ENCODE peak calls at places on chromosomes 4 and X, in nine cellular contexts. H is GM23248, P is hepatocyte, W is OCI-LY7, N is neural progenitor cell, K is SK-N-SH, I is MM.1S, T is HCT116, O is GM23338. E is an unnamed sample.

GRCh38 chr4:65089666-65090065 is 580.6 kb downstream of the EPHA5 start:
- DNase-seq in H (peak), P (peak), W (no peak), N (peak), K (no peak), I (peak), T (no peak), O (no peak), E (peak)

GRCh38 chrX:22081475-22082092 is 49.5 kb downstream of the PHEX start:
- DNase-seq in H (peak), P (peak), W (peak), N (peak), K (peak), I (peak), T (peak), O (peak), E (peak)

GRCh38 chr4:66554844-66555243 is 884.6 kb upstream of the EPHA5 start:
- DNase-seq in H (no peak), P (no peak), W (no peak), N (no peak), K (no peak), I (no peak), T (no peak), O (no peak), E (peak)

GRCh38 chr4:85243857-85244256 is 231.1 kb upstream of the ARHGAP24 start:
- DNase-seq in H (no peak), P (no peak), W (no peak), N (peak), K (peak), I (no peak), T (no peak), O (peak), E (peak)

GRCh38 chr4:112739442-112739841 is 102.5 kb downstream of the LARP7 start:
- DNase-seq in H (no peak), P (no peak), W (no peak), N (no peak), K (no peak), I (no peak), T (no peak), O (no peak), E (no peak)

GRCh38 chrX:25754399-25754798 is 383.7 kb upstream of the MAGEB18 start:
- DNase-seq in H (no peak), P (no peak), W (no peak), N (no peak), K (no peak), I (no peak), T (no peak), O (peak), E (no peak)

GRCh38 chr4:162456106-162456505 is 292.3 kb upstream of the FSTL5 start:
- DNase-seq in H (no peak), P (no peak), W (no peak), N (no peak), K (no peak), I (no peak), T (no peak), O (no peak), E (peak)

GRCh38 chr4:51836531-51836930 is 6.4 kb upstream of the DCUN1D4 start:
- DNase-seq in H (peak), P (no peak), W (no peak), N (no peak), K (peak), I (no peak), T (no peak), O (no peak), E (peak)

GRCh38 chrX:130786030-130786429 is 117.0 kb downstream of the ENOX2 start:
- DNase-seq in H (no peak), P (no peak), W (no peak), N (no peak), K (no peak), I (no peak), T (no peak), O (no peak), E (no peak)

GRCh38 chr4:72984351-72984750 is 85.2 kb downstream of the COX18 start:
- DNase-seq in H (no peak), P (no peak), W (no peak), N (no peak), K (no peak), I (peak), T (no peak), O (no peak), E (no peak)

GRCh38 chrX:41733939-41734338 is 10.0 kb downstream of the GPR82 start:
- DNase-seq in H (no peak), P (no peak), W (peak), N (no peak), K (no peak), I (peak), T (no peak), O (no peak), E (no peak)

GRCh38 chr4:171517883-171518282 is 295.3 kb upstream of the GALNTL6 start:
- DNase-seq in H (no peak), P (no peak), W (no peak), N (no peak), K (no peak), I (no peak), T (no peak), O (no peak), E (no peak)

GRCh38 chr4:170089274-170089742 is 448 bp downstream of the AADAT start:
- DNase-seq in H (peak), P (peak), W (no peak), N (peak), K (peak), I (no peak), T (no peak), O (peak), E (peak)
- TF ChIP-seq EZH2phosphoT487 in H (no peak), P (no peak), W (no peak), N (no peak), K (no peak), I (no peak), T (no peak), O (no peak), E (no peak)

GRCh38 chrX:115372026-115372610 is 82.6 kb downstream of the LUZP4 start:
- DNase-seq in H (peak), P (peak), W (no peak), N (peak), K (no peak), I (no peak), T (peak), O (peak), E (peak)
- H3K4me2 ChIP-seq in H (peak), P (peak), W (no peak), N (peak), K (no peak), I (no peak), T (peak), O (peak), E (peak)

DNA sequence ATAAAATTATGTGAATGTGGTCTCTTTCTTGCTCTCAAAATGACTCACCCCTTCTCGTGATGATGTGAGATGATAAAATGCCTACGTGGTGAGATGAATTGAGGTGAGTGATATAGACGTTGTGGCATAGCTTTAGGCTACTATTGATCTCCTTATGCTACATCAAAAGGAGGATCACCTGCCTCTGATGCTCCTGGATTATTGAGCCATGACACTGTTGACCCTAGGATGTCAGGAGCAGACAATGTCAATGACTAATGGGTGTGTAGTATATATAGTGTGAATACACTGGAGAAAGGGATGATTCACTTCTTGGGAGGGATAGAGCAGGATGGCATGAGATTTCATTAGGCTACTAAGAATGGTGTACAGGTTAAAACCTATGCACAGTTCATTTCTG is 210.7 kb upstream of the PRPS2 start:
- DNase-seq in H (no peak), P (no peak), W (no peak), N (no peak), K (no peak), I (no peak), T (no peak), O (no peak), E (peak)
- TF ChIP-seq EZH2phosphoT487 in H (no peak), P (no peak), W (no peak), N (no peak), K (no peak), I (no peak), T (no peak), O (no peak), E (no peak)

DNA sequence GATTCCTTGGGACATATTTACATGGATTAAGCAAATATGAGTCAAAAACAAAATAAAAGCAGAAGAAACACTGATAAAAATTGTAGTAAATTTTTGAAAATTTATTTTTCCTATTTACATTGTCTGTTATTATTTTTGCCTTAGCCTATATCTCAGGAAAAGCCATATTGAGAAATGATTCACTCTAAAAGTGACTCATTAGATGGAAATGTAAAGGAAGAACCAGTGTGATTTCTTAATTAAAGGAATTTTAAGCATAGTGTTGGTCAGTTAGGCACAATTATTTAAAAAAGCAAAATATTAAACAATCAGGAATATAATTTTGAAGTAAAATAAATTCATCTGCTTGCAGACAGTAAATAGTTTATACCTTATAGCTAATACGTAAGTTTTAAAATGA is 167.4 kb upstream of the NAP1L5 start:
- DNase-seq in H (peak), P (no peak), W (no peak), N (no peak), K (no peak), I (no peak), T (no peak), O (no peak), E (peak)
- H3K4me2 ChIP-seq in H (no peak), P (no peak), W (no peak), N (no peak), K (no peak), I (no peak), T (no peak), O (no peak), E (peak)

GRCh38 chr4:23368081-23368697 is 521.7 kb downstream of the PPARGC1A start:
- DNase-seq in H (no peak), P (peak), W (no peak), N (peak), K (peak), I (no peak), T (no peak), O (peak), E (peak)
- TF ChIP-seq EZH2phosphoT487 in H (no peak), P (no peak), W (no peak), N (no peak), K (no peak), I (no peak), T (no peak), O (no peak), E (no peak)

DNA sequence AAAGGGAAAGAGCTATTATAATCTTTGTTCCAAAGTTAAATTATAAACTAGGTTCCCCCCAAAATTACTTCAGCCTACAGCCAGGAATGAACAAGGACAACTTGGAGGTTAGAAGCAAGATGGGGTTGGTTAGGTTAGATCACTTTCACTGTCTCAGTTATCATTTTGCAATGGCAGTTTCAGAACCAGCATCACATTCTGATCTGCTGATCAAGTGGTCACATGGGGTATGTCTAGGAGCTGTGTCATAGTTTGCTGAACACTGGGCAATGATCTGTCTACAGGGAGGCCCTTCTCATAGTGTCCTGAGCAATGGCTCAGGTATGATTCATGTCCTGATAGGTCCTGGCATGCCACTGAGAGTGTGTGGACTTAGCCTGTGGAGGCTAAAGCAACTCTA is 41.6 kb upstream of the XIAP start:
- DNase-seq in H (peak), P (peak), W (no peak), N (no peak), K (no peak), I (no peak), T (no peak), O (no peak), E (peak)
- H3K4me2 ChIP-seq in H (no peak), P (no peak), W (no peak), N (no peak), K (no peak), I (no peak), T (peak), O (no peak), E (peak)

GRCh38 chr4:156764145-156764544 is 207.5 kb downstream of the PDGFC start:
- DNase-seq in H (peak), P (no peak), W (no peak), N (no peak), K (no peak), I (no peak), T (no peak), O (no peak), E (no peak)

GRCh38 chr4:156764846-156765245 is 206.8 kb downstream of the PDGFC start:
- DNase-seq in H (no peak), P (no peak), W (no peak), N (no peak), K (no peak), I (no peak), T (no peak), O (no peak), E (no peak)

GRCh38 chr4:156765277-156765676 is 206.3 kb downstream of the PDGFC start:
- DNase-seq in H (no peak), P (no peak), W (no peak), N (no peak), K (no peak), I (no peak), T (no peak), O (no peak), E (no peak)

GRCh38 chr4:156763511-156763910 is 208.1 kb downstream of the PDGFC start:
- DNase-seq in H (no peak), P (no peak), W (no peak), N (no peak), K (peak), I (no peak), T (no peak), O (no peak), E (no peak)

DNA sequence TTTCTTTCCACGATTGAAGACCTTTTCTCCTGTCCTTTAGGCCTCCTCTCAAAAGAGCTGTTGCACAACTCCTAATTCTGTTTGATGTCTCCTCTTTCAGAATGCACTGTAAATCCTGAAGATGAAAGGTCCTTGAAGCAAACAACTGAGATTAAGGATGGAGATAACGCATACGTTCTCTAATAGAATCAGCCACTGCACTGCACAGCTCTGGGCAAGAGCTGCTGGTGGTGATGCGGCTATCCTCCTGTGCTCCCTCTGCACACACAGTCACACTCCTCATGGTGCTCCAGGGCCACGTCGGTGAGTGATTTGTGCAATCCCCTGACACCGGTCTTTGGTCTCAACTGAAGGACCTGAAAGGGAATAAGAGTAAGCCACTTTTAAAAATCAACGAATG is 208.7 kb downstream of the PDGFC start:
- DNase-seq in H (no peak), P (no peak), W (no peak), N (no peak), K (no peak), I (no peak), T (no peak), O (no peak), E (no peak)
- TF ChIP-seq EZH2phosphoT487 in H (no peak), P (no peak), W (no peak), N (no peak), K (no peak), I (no peak), T (no peak), O (no peak), E (no peak)

GRCh38 chr4:70994069-70994366 is 569 bp downstream of the DCK start:
- DNase-seq in H (no peak), P (peak), W (no peak), N (no peak), K (no peak), I (peak), T (no peak), O (peak), E (no peak)

GRCh38 chr4:70993181-70994068 is at the start of gene DCK:
- DNase-seq in H (peak), P (peak), W (peak), N (peak), K (peak), I (peak), T (peak), O (peak), E (peak)

GRCh38 chr4:70994387-70995099 is 1.1 kb downstream of the DCK start:
- DNase-seq in H (no peak), P (no peak), W (peak), N (no peak), K (no peak), I (peak), T (no peak), O (no peak), E (no peak)

GRCh38 chr4:70996014-70996353 is 2.5 kb downstream of the DCK start:
- DNase-seq in H (peak), P (no peak), W (peak), N (no peak), K (no peak), I (no peak), T (no peak), O (no peak), E (no peak)

DNA sequence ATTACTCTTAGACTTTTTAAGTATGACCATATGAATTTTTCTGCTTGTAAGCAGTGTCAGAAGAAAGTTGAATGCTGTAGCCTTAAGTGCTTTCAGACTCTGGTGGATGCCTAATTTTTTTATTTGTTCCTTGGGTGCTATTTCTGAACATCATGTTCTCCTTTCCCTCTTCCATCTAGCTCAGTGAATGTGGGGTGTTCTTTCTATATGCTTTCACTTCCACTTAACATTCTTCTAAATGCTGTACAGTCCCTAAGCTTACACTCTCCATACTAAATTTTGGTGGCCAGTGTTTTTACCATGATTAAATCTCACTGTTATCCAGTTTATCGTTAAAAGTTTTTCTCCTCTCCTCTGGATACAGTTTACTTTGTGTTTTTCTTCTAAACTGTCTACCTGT is 3.6 kb downstream of the DCK start:
- DNase-seq in H (no peak), P (no peak), W (peak), N (no peak), K (no peak), I (no peak), T (no peak), O (no peak), E (no peak)
- H3K4me2 ChIP-seq in H (peak), P (no peak), W (peak), N (peak), K (peak), I (peak), T (no peak), O (peak), E (peak)

GRCh38 chr4:186728631-186729271 is 5.1 kb upstream of the FAT1 start:
- DNase-seq in H (peak), P (no peak), W (no peak), N (peak), K (no peak), I (no peak), T (peak), O (peak), E (peak)

GRCh38 chr4:186726440-186727148 is 2.9 kb upstream of the FAT1 start:
- DNase-seq in H (peak), P (peak), W (no peak), N (peak), K (peak), I (peak), T (peak), O (peak), E (peak)

GRCh38 chr4:186727149-186727976 is 3.7 kb upstream of the FAT1 start:
- DNase-seq in H (peak), P (no peak), W (no peak), N (peak), K (no peak), I (no peak), T (no peak), O (peak), E (peak)

GRCh38 chr4:186729856-186730255 is 6.2 kb upstream of the FAT1 start:
- DNase-seq in H (no peak), P (no peak), W (no peak), N (no peak), K (no peak), I (no peak), T (no peak), O (no peak), E (peak)

DNA sequence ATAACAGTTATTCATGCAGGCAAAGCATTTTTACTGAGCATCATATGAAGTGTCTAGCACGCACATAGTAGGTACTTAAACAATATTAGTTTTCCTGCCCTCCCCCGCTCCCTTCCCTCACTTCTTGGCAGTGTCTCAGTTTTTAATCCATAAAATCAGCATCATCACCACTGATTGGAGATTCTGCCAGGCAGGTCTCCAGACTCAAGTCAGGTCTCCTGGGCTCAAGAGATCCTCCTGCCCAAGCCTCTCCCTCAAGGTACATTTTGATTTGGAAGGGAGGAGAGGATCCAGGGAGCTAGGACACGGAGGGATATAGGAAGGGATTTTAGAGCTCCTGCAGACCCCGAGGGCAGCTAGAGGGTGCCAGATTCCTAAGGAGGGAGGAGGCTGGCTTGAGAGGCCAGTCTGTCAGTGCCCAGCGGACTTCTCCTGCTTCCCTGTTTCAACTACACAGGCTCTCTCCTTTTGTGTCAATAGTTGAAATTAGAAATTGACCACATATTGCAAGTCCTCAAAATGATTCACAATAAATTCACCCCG is 4.4 kb upstream of the FAT1 start:
- DNase-seq in H (peak), P (peak), W (no peak), N (peak), K (no peak), I (no peak), T (peak), O (peak), E (peak)
- TF ChIP-seq EZH2phosphoT487 in H (no peak), P (no peak), W (no peak), N (no peak), K (no peak), I (no peak), T (no peak), O (no peak), E (no peak)

E was measured in PC-3.